ENCODE peak calls at places on chromosomes 12 and 14, in seven cellular contexts. N, S, M, G, O, Z and W are unnamed samples.

GRCh38 chr12:53006810-53007742 is 820 bp downstream of the EIF4B start:
- DNase-seq in N (peak), S (peak), M (peak), G (peak), O (no peak), Z (peak), W (no peak)

GRCh38 chr12:132147423-132148367 is 3.4 kb downstream of the NOC4L start:
- DNase-seq in N (no peak), S (no peak), M (no peak), G (no peak), O (no peak), Z (no peak), W (no peak)

GRCh38 chr12:51000245-51000644 is 25.9 kb downstream of the SLC11A2 start:
- DNase-seq in N (peak), S (peak), M (peak), G (no peak), O (no peak), Z (no peak), W (peak)

GRCh38 chr14:75292886-75293285 is 14.3 kb downstream of the FOS start:
- DNase-seq in N (no peak), S (no peak), M (no peak), G (no peak), O (no peak), Z (no peak), W (no peak)

GRCh38 chr14:33676135-33676566 is 274.7 kb downstream of the EGLN3 start:
- DNase-seq in N (peak), S (peak), M (peak), G (peak), O (peak), Z (peak), W (no peak)

GRCh38 chr14:23494223-23494622 is 24.7 kb downstream of the NGDN start:
- DNase-seq in N (no peak), S (peak), M (no peak), G (no peak), O (no peak), Z (no peak), W (peak)

GRCh38 chr14:92489394-92490238 is 24.0 kb upstream of the RIN3 start:
- DNase-seq in N (no peak), S (no peak), M (no peak), G (no peak), O (no peak), Z (no peak), W (no peak)

GRCh38 chr14:51544426-51544825 is 107.3 kb upstream of the FRMD6 start:
- DNase-seq in N (no peak), S (peak), M (no peak), G (no peak), O (no peak), Z (no peak), W (no peak)

GRCh38 chr12:86914716-86915115 is 658.5 kb upstream of the MGAT4C start:
- DNase-seq in N (peak), S (peak), M (peak), G (no peak), O (no peak), Z (peak), W (no peak)

GRCh38 chr14:55814873-55815272 is 234.9 kb downstream of the KTN1 start:
- DNase-seq in N (no peak), S (peak), M (no peak), G (no peak), O (no peak), Z (no peak), W (no peak)

GRCh38 chr12:85155791-85156190 is 119.6 kb downstream of the LRRIQ1 start:
- DNase-seq in N (peak), S (peak), M (no peak), G (peak), O (peak), Z (peak), W (no peak)

GRCh38 chr12:89933911-89934310 is 225.3 kb upstream of the ATP2B1 start:
- DNase-seq in N (no peak), S (peak), M (no peak), G (no peak), O (no peak), Z (no peak), W (no peak)